ENCODE peak calls at places on chromosome 1, in ten cellular contexts. U, G, J, H, R, V, F, T, P and B are unnamed samples.

GRCh38 chr1:68542586-68542985 is 45.7 kb upstream of the DEPDC1 start:
- DNase-seq in U (peak; percentile 20), G (no peak), J (no peak), H (peak; percentile 17), R (no peak), V (no peak), F (peak; percentile 74), T (no peak), P (no peak), B (peak; percentile 4)

GRCh38 chr1:54229281-54229891 is 29.4 kb downstream of the MRPL37 start:
- DNase-seq in U (peak; percentile 46), G (no peak), J (no peak), H (peak; percentile 35), R (no peak), V (peak; percentile 62), F (peak; percentile 67), T (no peak), P (no peak), B (peak; percentile 41)

GRCh38 chr1:16391408-16391807 is 24.4 kb downstream of the SZRD1 start:
- DNase-seq in U (no peak), G (no peak), J (no peak), H (no peak), R (no peak), V (no peak), F (no peak), T (no peak), P (no peak), B (no peak)

GRCh38 chr1:110602466-110602865 is 3.7 kb downstream of the KCNA2 start:
- DNase-seq in U (no peak), G (no peak), J (no peak), H (no peak), R (no peak), V (no peak), F (no peak), T (no peak), P (no peak), B (no peak)

GRCh38 chr1:4267381-4268261 is 367.5 kb upstream of the C1orf174 start:
- DNase-seq in U (no peak), G (no peak), J (no peak), H (no peak), R (no peak), V (no peak), F (no peak), T (no peak), P (no peak), B (no peak)

GRCh38 chr1:234745844-234746797 is 136.1 kb upstream of the IRF2BP2 start:
- DNase-seq in U (peak; percentile 67), G (no peak), J (no peak), H (peak; percentile 58), R (no peak), V (peak; percentile 39), F (peak; percentile 60), T (peak; percentile 82), P (peak; percentile 67), B (peak; percentile 74)

GRCh38 chr1:17768651-17769241 is 13.6 kb downstream of the ACTL8 start:
- DNase-seq in U (no peak), G (no peak), J (no peak), H (peak; percentile 59), R (no peak), V (peak; percentile 61), F (peak; percentile 64), T (no peak), P (no peak), B (peak; percentile 62)

GRCh38 chr1:16900771-16901170 is 5.0 kb downstream of the RNU1-2 start:
- DNase-seq in U (peak; percentile 48), G (no peak), J (no peak), H (peak; percentile 49), R (no peak), V (no peak), F (no peak), T (no peak), P (no peak), B (no peak)

GRCh38 chr1:110042981-110043380 is 8.6 kb downstream of the STRIP1 start:
- DNase-seq in U (no peak), G (no peak), J (no peak), H (no peak), R (no peak), V (no peak), F (no peak), T (no peak), P (no peak), B (no peak)